ENCODE peak calls at places on chromosomes 2 and 18, in nine cellular contexts. One of them, this sample, is unnamed.
A peak's percentile ranks its signal among the peaks of the same experiment; 100 is the strongest.

GRCh38 chr18:48827321-48828200 is 123.2 kb downstream of the SMAD7 start:
- DNase-seq in sigmoid colon: peak; percentile 61
- DNase-seq in T-helper 2 cell: no peak
- DNase-seq in adipocyte: peak; percentile 81
- DNase-seq in foreskin fibroblast: peak; percentile 41
- DNase-seq in midbrain: no peak
- DNase-seq in activated CD4-positive, alpha-beta T cell treated with anti-CD3 and anti-CD28 coated beads, Interleukin-2, amount 10 ng/mL, durations not matched to agents 24 days and 14 days: no peak
- DNase-seq in EH: peak; percentile 83
- DNase-seq in fibroblast of mammary gland: peak; percentile 57
- DNase-seq in this sample: peak; percentile 66

GRCh38 chr2:58866040-58866439 is 624.9 kb upstream of the FANCL start:
- DNase-seq in sigmoid colon: no peak
- DNase-seq in T-helper 2 cell: peak; percentile 41
- DNase-seq in adipocyte: no peak
- DNase-seq in foreskin fibroblast: no peak
- DNase-seq in midbrain: no peak
- DNase-seq in activated CD4-positive, alpha-beta T cell treated with anti-CD3 and anti-CD28 coated beads, Interleukin-2, amount 10 ng/mL, durations not matched to agents 24 days and 14 days: peak; percentile 52
- DNase-seq in EH: no peak
- DNase-seq in fibroblast of mammary gland: no peak
- DNase-seq in this sample: no peak

GRCh38 chr2:229226372-229226771 is 44.7 kb downstream of the PID1 start:
- DNase-seq in sigmoid colon: peak; percentile 82
- DNase-seq in T-helper 2 cell: no peak
- DNase-seq in adipocyte: no peak
- DNase-seq in foreskin fibroblast: no peak
- DNase-seq in midbrain: no peak
- DNase-seq in activated CD4-positive, alpha-beta T cell treated with anti-CD3 and anti-CD28 coated beads, Interleukin-2, amount 10 ng/mL, durations not matched to agents 24 days and 14 days: no peak
- DNase-seq in EH: no peak
- DNase-seq in fibroblast of mammary gland: no peak
- DNase-seq in this sample: no peak

GRCh38 chr2:48322251-48322650 is 207.7 kb upstream of the STON1 start:
- DNase-seq in sigmoid colon: no peak
- DNase-seq in T-helper 2 cell: no peak
- DNase-seq in adipocyte: no peak
- DNase-seq in foreskin fibroblast: no peak
- DNase-seq in midbrain: no peak
- DNase-seq in activated CD4-positive, alpha-beta T cell treated with anti-CD3 and anti-CD28 coated beads, Interleukin-2, amount 10 ng/mL, durations not matched to agents 24 days and 14 days: no peak
- DNase-seq in EH: no peak
- DNase-seq in fibroblast of mammary gland: no peak
- DNase-seq in this sample: no peak

GRCh38 chr2:29130295-29130694 is 15.1 kb downstream of the CLIP4 start:
- DNase-seq in sigmoid colon: no peak
- DNase-seq in T-helper 2 cell: peak; percentile 86
- DNase-seq in adipocyte: peak; percentile 83
- DNase-seq in foreskin fibroblast: peak; percentile 64
- DNase-seq in midbrain: peak; percentile 48
- DNase-seq in activated CD4-positive, alpha-beta T cell treated with anti-CD3 and anti-CD28 coated beads, Interleukin-2, amount 10 ng/mL, durations not matched to agents 24 days and 14 days: peak; percentile 67
- DNase-seq in EH: peak; percentile 87
- DNase-seq in fibroblast of mammary gland: peak; percentile 85
- DNase-seq in this sample: peak; percentile 84

GRCh38 chr2:191432121-191432520 is 186.9 kb downstream of the MYO1B start:
- DNase-seq in sigmoid colon: no peak
- DNase-seq in T-helper 2 cell: no peak
- DNase-seq in adipocyte: no peak
- DNase-seq in foreskin fibroblast: peak; percentile 27
- DNase-seq in midbrain: no peak
- DNase-seq in activated CD4-positive, alpha-beta T cell treated with anti-CD3 and anti-CD28 coated beads, Interleukin-2, amount 10 ng/mL, durations not matched to agents 24 days and 14 days: no peak
- DNase-seq in EH: peak; percentile 28
- DNase-seq in fibroblast of mammary gland: peak; percentile 45
- DNase-seq in this sample: no peak

GRCh38 chr2:69764286-69765058 is 22.5 kb downstream of the ANXA4 start:
- DNase-seq in sigmoid colon: no peak
- DNase-seq in T-helper 2 cell: peak; percentile 33
- DNase-seq in adipocyte: no peak
- DNase-seq in foreskin fibroblast: peak; percentile 40
- DNase-seq in midbrain: no peak
- DNase-seq in activated CD4-positive, alpha-beta T cell treated with anti-CD3 and anti-CD28 coated beads, Interleukin-2, amount 10 ng/mL, durations not matched to agents 24 days and 14 days: no peak
- DNase-seq in EH: peak; percentile 53
- DNase-seq in fibroblast of mammary gland: peak; percentile 38
- DNase-seq in this sample: peak; percentile 64

GRCh38 chr2:233775414-233775813 is 2.7 kb upstream of the MROH2A start:
- DNase-seq in sigmoid colon: no peak
- DNase-seq in T-helper 2 cell: no peak
- DNase-seq in adipocyte: no peak
- DNase-seq in foreskin fibroblast: no peak
- DNase-seq in midbrain: no peak
- DNase-seq in activated CD4-positive, alpha-beta T cell treated with anti-CD3 and anti-CD28 coated beads, Interleukin-2, amount 10 ng/mL, durations not matched to agents 24 days and 14 days: no peak
- DNase-seq in EH: no peak
- DNase-seq in fibroblast of mammary gland: no peak
- DNase-seq in this sample: no peak

GRCh38 chr18:11981633-11982366 is 493 bp downstream of the IMPA2 start:
- DNase-seq in sigmoid colon: peak; percentile 79
- DNase-seq in T-helper 2 cell: peak; percentile 35
- DNase-seq in adipocyte: peak; percentile 47
- DNase-seq in foreskin fibroblast: no peak
- DNase-seq in midbrain: peak; percentile 1
- DNase-seq in activated CD4-positive, alpha-beta T cell treated with anti-CD3 and anti-CD28 coated beads, Interleukin-2, amount 10 ng/mL, durations not matched to agents 24 days and 14 days: peak; percentile 75
- DNase-seq in EH: peak; percentile 41
- DNase-seq in fibroblast of mammary gland: peak; percentile 25
- DNase-seq in this sample: peak; percentile 13

GRCh38 chr2:219207884-219208740 is 1.5 kb downstream of the ZFAND2B start:
- DNase-seq in sigmoid colon: peak; percentile 55
- DNase-seq in T-helper 2 cell: no peak
- DNase-seq in adipocyte: peak; percentile 27
- DNase-seq in foreskin fibroblast: peak; percentile 20
- DNase-seq in midbrain: no peak
- DNase-seq in activated CD4-positive, alpha-beta T cell treated with anti-CD3 and anti-CD28 coated beads, Interleukin-2, amount 10 ng/mL, durations not matched to agents 24 days and 14 days: peak; percentile 59
- DNase-seq in EH: peak; percentile 66
- DNase-seq in fibroblast of mammary gland: peak; percentile 42
- DNase-seq in this sample: peak; percentile 45

GRCh38 chr18:13126966-13127598 is 91.5 kb upstream of the LDLRAD4 start:
- DNase-seq in sigmoid colon: no peak
- DNase-seq in T-helper 2 cell: no peak
- DNase-seq in adipocyte: no peak
- DNase-seq in foreskin fibroblast: no peak
- DNase-seq in midbrain: no peak
- DNase-seq in activated CD4-positive, alpha-beta T cell treated with anti-CD3 and anti-CD28 coated beads, Interleukin-2, amount 10 ng/mL, durations not matched to agents 24 days and 14 days: no peak
- DNase-seq in EH: no peak
- DNase-seq in fibroblast of mammary gland: no peak
- DNase-seq in this sample: no peak

GRCh38 chr2:98713332-98714015 is 17.5 kb downstream of the MGAT4A start:
- DNase-seq in sigmoid colon: no peak
- DNase-seq in T-helper 2 cell: no peak
- DNase-seq in adipocyte: no peak
- DNase-seq in foreskin fibroblast: no peak
- DNase-seq in midbrain: no peak
- DNase-seq in activated CD4-positive, alpha-beta T cell treated with anti-CD3 and anti-CD28 coated beads, Interleukin-2, amount 10 ng/mL, durations not matched to agents 24 days and 14 days: no peak
- DNase-seq in EH: no peak
- DNase-seq in fibroblast of mammary gland: no peak
- DNase-seq in this sample: no peak

GRCh38 chr2:38658613-38659012 is 7.3 kb upstream of the GALM start:
- DNase-seq in sigmoid colon: no peak
- DNase-seq in T-helper 2 cell: no peak
- DNase-seq in adipocyte: no peak
- DNase-seq in foreskin fibroblast: no peak
- DNase-seq in midbrain: no peak
- DNase-seq in activated CD4-positive, alpha-beta T cell treated with anti-CD3 and anti-CD28 coated beads, Interleukin-2, amount 10 ng/mL, durations not matched to agents 24 days and 14 days: no peak
- DNase-seq in EH: no peak
- DNase-seq in fibroblast of mammary gland: no peak
- DNase-seq in this sample: no peak

GRCh38 chr2:206260427-206261012 is 13.9 kb upstream of the ZDBF2 start:
- DNase-seq in sigmoid colon: no peak
- DNase-seq in T-helper 2 cell: peak; percentile 56
- DNase-seq in adipocyte: peak; percentile 69
- DNase-seq in foreskin fibroblast: peak; percentile 30
- DNase-seq in midbrain: no peak
- DNase-seq in activated CD4-positive, alpha-beta T cell treated with anti-CD3 and anti-CD28 coated beads, Interleukin-2, amount 10 ng/mL, durations not matched to agents 24 days and 14 days: no peak
- DNase-seq in EH: peak; percentile 58
- DNase-seq in fibroblast of mammary gland: peak; percentile 55
- DNase-seq in this sample: peak; percentile 57

GRCh38 chr2:239204143-239204875 is 196.5 kb downstream of the HDAC4 start:
- DNase-seq in sigmoid colon: peak; percentile 63
- DNase-seq in T-helper 2 cell: no peak
- DNase-seq in adipocyte: no peak
- DNase-seq in foreskin fibroblast: no peak
- DNase-seq in midbrain: no peak
- DNase-seq in activated CD4-positive, alpha-beta T cell treated with anti-CD3 and anti-CD28 coated beads, Interleukin-2, amount 10 ng/mL, durations not matched to agents 24 days and 14 days: no peak
- DNase-seq in EH: no peak
- DNase-seq in fibroblast of mammary gland: no peak
- DNase-seq in this sample: no peak

GRCh38 chr2:216235462-216235861 is 126.3 kb downstream of the XRCC5 start:
- DNase-seq in sigmoid colon: no peak
- DNase-seq in T-helper 2 cell: no peak
- DNase-seq in adipocyte: no peak
- DNase-seq in foreskin fibroblast: no peak
- DNase-seq in midbrain: no peak
- DNase-seq in activated CD4-positive, alpha-beta T cell treated with anti-CD3 and anti-CD28 coated beads, Interleukin-2, amount 10 ng/mL, durations not matched to agents 24 days and 14 days: peak; percentile 42
- DNase-seq in EH: no peak
- DNase-seq in fibroblast of mammary gland: no peak
- DNase-seq in this sample: no peak

GRCh38 chr2:129135017-129135416 is 816.3 kb upstream of the HS6ST1 start:
- DNase-seq in sigmoid colon: no peak
- DNase-seq in T-helper 2 cell: no peak
- DNase-seq in adipocyte: no peak
- DNase-seq in foreskin fibroblast: no peak
- DNase-seq in midbrain: no peak
- DNase-seq in activated CD4-positive, alpha-beta T cell treated with anti-CD3 and anti-CD28 coated beads, Interleukin-2, amount 10 ng/mL, durations not matched to agents 24 days and 14 days: no peak
- DNase-seq in EH: no peak
- DNase-seq in fibroblast of mammary gland: no peak
- DNase-seq in this sample: no peak

GRCh38 chr18:63025251-63025710 is 294.3 kb downstream of the BCL2 start:
- DNase-seq in sigmoid colon: no peak
- DNase-seq in T-helper 2 cell: no peak
- DNase-seq in adipocyte: peak; percentile 5
- DNase-seq in foreskin fibroblast: no peak
- DNase-seq in midbrain: no peak
- DNase-seq in activated CD4-positive, alpha-beta T cell treated with anti-CD3 and anti-CD28 coated beads, Interleukin-2, amount 10 ng/mL, durations not matched to agents 24 days and 14 days: no peak
- DNase-seq in EH: no peak
- DNase-seq in fibroblast of mammary gland: peak; percentile 10
- DNase-seq in this sample: no peak

GRCh38 chr18:46322411-46322891 is 218.3 kb downstream of the HAUS1 start:
- DNase-seq in sigmoid colon: no peak
- DNase-seq in T-helper 2 cell: no peak
- DNase-seq in adipocyte: no peak
- DNase-seq in foreskin fibroblast: no peak
- DNase-seq in midbrain: no peak
- DNase-seq in activated CD4-positive, alpha-beta T cell treated with anti-CD3 and anti-CD28 coated beads, Interleukin-2, amount 10 ng/mL, durations not matched to agents 24 days and 14 days: no peak
- DNase-seq in EH: no peak
- DNase-seq in fibroblast of mammary gland: peak; percentile 31
- DNase-seq in this sample: no peak

GRCh38 chr2:177295479-177295878 is 31.0 kb upstream of the NFE2L2 start:
- DNase-seq in sigmoid colon: no peak
- DNase-seq in T-helper 2 cell: no peak
- DNase-seq in adipocyte: peak; percentile 87
- DNase-seq in foreskin fibroblast: peak; percentile 74
- DNase-seq in midbrain: no peak
- DNase-seq in activated CD4-positive, alpha-beta T cell treated with anti-CD3 and anti-CD28 coated beads, Interleukin-2, amount 10 ng/mL, durations not matched to agents 24 days and 14 days: no peak
- DNase-seq in EH: peak; percentile 73
- DNase-seq in fibroblast of mammary gland: peak; percentile 89
- DNase-seq in this sample: peak; percentile 89

GRCh38 chr2:47162780-47163179 is 7.7 kb upstream of the STPG4 start:
- DNase-seq in sigmoid colon: no peak
- DNase-seq in T-helper 2 cell: no peak
- DNase-seq in adipocyte: no peak
- DNase-seq in foreskin fibroblast: no peak
- DNase-seq in midbrain: no peak
- DNase-seq in activated CD4-positive, alpha-beta T cell treated with anti-CD3 and anti-CD28 coated beads, Interleukin-2, amount 10 ng/mL, durations not matched to agents 24 days and 14 days: no peak
- DNase-seq in EH: no peak
- DNase-seq in fibroblast of mammary gland: no peak
- DNase-seq in this sample: no peak

GRCh38 chr18:61861372-61861771 is 31.4 kb downstream of the RNF152 start:
- DNase-seq in sigmoid colon: no peak
- DNase-seq in T-helper 2 cell: no peak
- DNase-seq in adipocyte: no peak
- DNase-seq in foreskin fibroblast: no peak
- DNase-seq in midbrain: no peak
- DNase-seq in activated CD4-positive, alpha-beta T cell treated with anti-CD3 and anti-CD28 coated beads, Interleukin-2, amount 10 ng/mL, durations not matched to agents 24 days and 14 days: no peak
- DNase-seq in EH: no peak
- DNase-seq in fibroblast of mammary gland: no peak
- DNase-seq in this sample: no peak

GRCh38 chr2:45888167-45888566 is 236.7 kb downstream of the PRKCE start:
- DNase-seq in sigmoid colon: no peak
- DNase-seq in T-helper 2 cell: no peak
- DNase-seq in adipocyte: peak; percentile 76
- DNase-seq in foreskin fibroblast: no peak
- DNase-seq in midbrain: peak; percentile 6
- DNase-seq in activated CD4-positive, alpha-beta T cell treated with anti-CD3 and anti-CD28 coated beads, Interleukin-2, amount 10 ng/mL, durations not matched to agents 24 days and 14 days: no peak
- DNase-seq in EH: peak; percentile 78
- DNase-seq in fibroblast of mammary gland: peak; percentile 75
- DNase-seq in this sample: peak; percentile 91

GRCh38 chr2:239721531-239721930 is 303.6 kb downstream of the NDUFA10 start:
- DNase-seq in sigmoid colon: peak; percentile 27
- DNase-seq in T-helper 2 cell: no peak
- DNase-seq in adipocyte: no peak
- DNase-seq in foreskin fibroblast: no peak
- DNase-seq in midbrain: no peak
- DNase-seq in activated CD4-positive, alpha-beta T cell treated with anti-CD3 and anti-CD28 coated beads, Interleukin-2, amount 10 ng/mL, durations not matched to agents 24 days and 14 days: no peak
- DNase-seq in EH: no peak
- DNase-seq in fibroblast of mammary gland: no peak
- DNase-seq in this sample: no peak

GRCh38 chr18:63292844-63293683 is 26.5 kb downstream of the BCL2 start:
- DNase-seq in sigmoid colon: no peak
- DNase-seq in T-helper 2 cell: peak; percentile 75
- DNase-seq in adipocyte: no peak
- DNase-seq in foreskin fibroblast: no peak
- DNase-seq in midbrain: no peak
- DNase-seq in activated CD4-positive, alpha-beta T cell treated with anti-CD3 and anti-CD28 coated beads, Interleukin-2, amount 10 ng/mL, durations not matched to agents 24 days and 14 days: no peak
- DNase-seq in EH: no peak
- DNase-seq in fibroblast of mammary gland: no peak
- DNase-seq in this sample: no peak

GRCh38 chr2:63300835-63301234 is 250.2 kb downstream of the OTX1 start:
- DNase-seq in sigmoid colon: no peak
- DNase-seq in T-helper 2 cell: no peak
- DNase-seq in adipocyte: no peak
- DNase-seq in foreskin fibroblast: no peak
- DNase-seq in midbrain: no peak
- DNase-seq in activated CD4-positive, alpha-beta T cell treated with anti-CD3 and anti-CD28 coated beads, Interleukin-2, amount 10 ng/mL, durations not matched to agents 24 days and 14 days: no peak
- DNase-seq in EH: no peak
- DNase-seq in fibroblast of mammary gland: peak; percentile 3
- DNase-seq in this sample: no peak

GRCh38 chr2:217785544-217786045 is 217.2 kb downstream of the TNS1 start:
- DNase-seq in sigmoid colon: peak; percentile 91
- DNase-seq in T-helper 2 cell: peak; percentile 53
- DNase-seq in adipocyte: peak; percentile 83
- DNase-seq in foreskin fibroblast: peak; percentile 36
- DNase-seq in midbrain: peak; percentile 83
- DNase-seq in activated CD4-positive, alpha-beta T cell treated with anti-CD3 and anti-CD28 coated beads, Interleukin-2, amount 10 ng/mL, durations not matched to agents 24 days and 14 days: peak; percentile 92
- DNase-seq in EH: peak; percentile 72
- DNase-seq in fibroblast of mammary gland: peak; percentile 65
- DNase-seq in this sample: peak; percentile 58

GRCh38 chr2:227719637-227720036 is 1.8 kb upstream of the SLC19A3 start:
- DNase-seq in sigmoid colon: no peak
- DNase-seq in T-helper 2 cell: no peak
- DNase-seq in adipocyte: no peak
- DNase-seq in foreskin fibroblast: no peak
- DNase-seq in midbrain: no peak
- DNase-seq in activated CD4-positive, alpha-beta T cell treated with anti-CD3 and anti-CD28 coated beads, Interleukin-2, amount 10 ng/mL, durations not matched to agents 24 days and 14 days: no peak
- DNase-seq in EH: no peak
- DNase-seq in fibroblast of mammary gland: no peak
- DNase-seq in this sample: no peak

GRCh38 chr2:71786291-71787107 is 333.1 kb downstream of the DYSF start:
- DNase-seq in sigmoid colon: peak; percentile 55
- DNase-seq in T-helper 2 cell: no peak
- DNase-seq in adipocyte: no peak
- DNase-seq in foreskin fibroblast: no peak
- DNase-seq in midbrain: no peak
- DNase-seq in activated CD4-positive, alpha-beta T cell treated with anti-CD3 and anti-CD28 coated beads, Interleukin-2, amount 10 ng/mL, durations not matched to agents 24 days and 14 days: no peak
- DNase-seq in EH: no peak
- DNase-seq in fibroblast of mammary gland: no peak
- DNase-seq in this sample: no peak